ENCODE peak calls at places on chromosomes 1 and 21, in four cellular contexts. G is A172; X is NB4; T is stimulated activated CD4-positive, alpha-beta T cell treated with anti-CD3 and anti-CD28 coated beads, Interleukin-1b, Interleukin-23, amount 100 ng/mL, for 24 hours. S is an unnamed sample.

GRCh38 chr1:51515982-51516638 is 3.0 kb downstream of the EPS15 start:
- DNase-seq in X (no peak), T (no peak), G (no peak), S (no peak)

GRCh38 chr1:193786996-193787546 is 600.7 kb upstream of the B3GALT2 start:
- DNase-seq in X (no peak), T (no peak), G (no peak), S (no peak)

GRCh38 chr1:231527586-231528174 is 789 bp upstream of the TSNAX start:
- DNase-seq in G (no peak), T (no peak), X (no peak), S (no peak)

GRCh38 chr1:8662380-8663072 is 154.9 kb downstream of the RERE start:
- DNase-seq in G (no peak), X (peak; percentile 30), T (no peak), S (no peak)

GRCh38 chr1:5239911-5240310 is 585.5 kb downstream of the AJAP1 start:
- DNase-seq in X (no peak), G (no peak), T (no peak), S (no peak)

GRCh38 chr1:167082511-167083027 is 7.6 kb downstream of the GPA33 start:
- DNase-seq in X (peak; percentile 48), T (no peak), G (no peak), S (no peak)

GRCh38 chr1:182185822-182186756 is 124.6 kb upstream of the ZNF648 start:
- DNase-seq in G (peak; percentile 55), X (no peak), T (no peak), S (no peak)

GRCh38 chr1:183622013-183622412 is 13.6 kb downstream of the ARPC5 start:
- DNase-seq in T (no peak), X (peak; percentile 13), G (no peak), S (no peak)

GRCh38 chr1:37865348-37866119 is 6.1 kb upstream of the MTF1 start:
- DNase-seq in T (no peak), X (no peak), G (peak; percentile 60), S (no peak)

GRCh38 chr1:79005945-79006344 is 585 bp downstream of the ADGRL4 start:
- DNase-seq in T (no peak), G (no peak), X (no peak), S (no peak)

GRCh38 chr1:234858722-234859121 is 248.7 kb upstream of the IRF2BP2 start:
- DNase-seq in G (no peak), X (no peak), T (no peak), S (no peak)

GRCh38 chr1:198212126-198212525 is 55.3 kb downstream of the NEK7 start:
- DNase-seq in G (no peak), X (no peak), T (no peak), S (no peak)

GRCh38 chr21:46428987-46429710 is 29.5 kb upstream of the DIP2A start:
- DNase-seq in G (no peak), X (no peak), T (no peak), S (no peak)

GRCh38 chr1:201876148-201876547 is 12.6 kb upstream of the SHISA4 start:
- DNase-seq in T (no peak), G (no peak), X (peak; percentile 19), S (no peak)

GRCh38 chr1:31031330-31032143 is 34.0 kb downstream of the PUM1 start:
- DNase-seq in T (no peak), X (no peak), G (no peak), S (no peak)

S was measured in esophagus squamous epithelium.